ENCODE peak calls at places on chromosomes 13 and 19, in four cellular contexts. V, I, X and N are unnamed samples.

GRCh38 chr19:6223461-6224307 is 56.1 kb downstream of the MLLT1 start:
- DNase-seq in V (no peak), I (no peak), X (no peak), N (no peak)

GRCh38 chr13:99970761-99971575 is 599 bp downstream of the ZIC5 start:
- DNase-seq in V (no peak), I (peak), X (no peak), N (peak)

GRCh38 chr19:12648088-12648487 is 18.5 kb downstream of the MAN2B1 start:
- DNase-seq in V (no peak), I (no peak), X (no peak), N (no peak)

GRCh38 chr13:59094149-59094548 is 1069.6 kb downstream of the DIAPH3 start:
- DNase-seq in V (no peak), I (peak), X (no peak), N (peak)

GRCh38 chr13:111216166-111216960 is 101.3 kb downstream of the ARHGEF7 start:
- DNase-seq in V (no peak), I (peak), X (no peak), N (peak)

GRCh38 chr19:35703343-35703742 is 1.0 kb upstream of the ZBTB32 start:
- DNase-seq in V (no peak), I (no peak), X (no peak), N (no peak)

GRCh38 chr13:95793018-95793555 is 116.1 kb downstream of the DNAJC3 start:
- DNase-seq in V (no peak), I (no peak), X (no peak), N (no peak)

GRCh38 chr13:98622926-98623325 is 46.0 kb upstream of the STK24 start:
- DNase-seq in V (no peak), I (no peak), X (no peak), N (no peak)

GRCh38 chr13:48078251-48078656 is 16.6 kb downstream of the MED4 start:
- DNase-seq in V (no peak), I (peak), X (no peak), N (peak)

GRCh38 chr19:3146677-3147100 is 10.9 kb downstream of the GNA15 start:
- DNase-seq in V (no peak), I (no peak), X (no peak), N (no peak)

GRCh38 chr19:10010247-10010691 is at the start of gene COL5A3:
- DNase-seq in V (no peak), I (no peak), X (no peak), N (peak)

GRCh38 chr13:93422980-93423554 is 196.5 kb downstream of the GPC6 start:
- DNase-seq in V (no peak), I (no peak), X (no peak), N (no peak)

GRCh38 chr19:798415-799075 is 1.3 kb downstream of the PTBP1 start:
- DNase-seq in V (no peak), I (no peak), X (no peak), N (no peak)

GRCh38 chr13:71244181-71244580 is 622.8 kb downstream of the DACH1 start:
- DNase-seq in V (no peak), I (no peak), X (no peak), N (no peak)

GRCh38 chr19:3284759-3285646 is 60.5 kb downstream of the CELF5 start:
- DNase-seq in V (no peak), I (peak), X (no peak), N (peak)

GRCh38 chr13:114010401-114011101 is 36.7 kb upstream of the C13orf46 start:
- DNase-seq in V (no peak), I (no peak), X (no peak), N (no peak)

GRCh38 chr19:30119180-30119920 is 177.3 kb downstream of the URI1 start:
- DNase-seq in V (no peak), I (no peak), X (no peak), N (no peak)

GRCh38 chr13:62246581-62246980 is 830.9 kb upstream of the PCDH20 start:
- DNase-seq in V (no peak), I (no peak), X (no peak), N (no peak)

GRCh38 chr19:48737360-48737998 is 2.9 kb downstream of the RASIP1 start:
- DNase-seq in V (no peak), I (no peak), X (no peak), N (peak)

GRCh38 chr19:42267644-42268141 is 1.4 kb upstream of the CIC start:
- DNase-seq in V (no peak), I (no peak), X (no peak), N (no peak)

GRCh38 chr19:12668937-12669271 is 2.3 kb downstream of the WDR83 start:
- DNase-seq in V (peak), I (peak), X (no peak), N (peak)